ENCODE peak calls at places on chromosomes 2 and 18, in ten cellular contexts. One of them, this sample, is unnamed.

GRCh38 chr2:46958431-46959017 is 42.9 kb upstream of the MCFD2 start:
- DNase-seq in occipital lobe: no peak
- DNase-seq in left ventricle myocardium inferior: no peak
- DNase-seq in NCI-H524: no peak
- DNase-seq in cerebellar nuclear complex: no peak
- DNase-seq in GM04504: no peak
- DNase-seq in cardiac fibroblast: no peak
- DNase-seq in NCI-H82: no peak
- DNase-seq in activated naive CD4-positive, alpha-beta T cell: no peak
- DNase-seq in CD4-positive, alpha-beta T cell: no peak
- DNase-seq in this sample: no peak

GRCh38 chr2:188751786-188752185 is 222.4 kb upstream of the COL3A1 start:
- DNase-seq in cerebellar nuclear complex: no peak
- DNase-seq in NCI-H524: no peak
- DNase-seq in NCI-H82: no peak
- DNase-seq in cardiac fibroblast: no peak
- DNase-seq in occipital lobe: no peak
- DNase-seq in activated naive CD4-positive, alpha-beta T cell: no peak
- DNase-seq in left ventricle myocardium inferior: no peak
- DNase-seq in CD4-positive, alpha-beta T cell: no peak
- DNase-seq in GM04504: no peak
- DNase-seq in this sample: no peak

GRCh38 chr18:10432781-10433180 is 21.7 kb upstream of the APCDD1 start:
- DNase-seq in GM04504: no peak
- DNase-seq in left ventricle myocardium inferior: no peak
- DNase-seq in cerebellar nuclear complex: no peak
- DNase-seq in occipital lobe: no peak
- DNase-seq in NCI-H82: no peak
- DNase-seq in NCI-H524: no peak
- DNase-seq in activated naive CD4-positive, alpha-beta T cell: no peak
- DNase-seq in CD4-positive, alpha-beta T cell: no peak
- DNase-seq in cardiac fibroblast: no peak
- DNase-seq in this sample: no peak

GRCh38 chr18:78659748-78660147 is 319.9 kb upstream of the SALL3 start:
- DNase-seq in activated naive CD4-positive, alpha-beta T cell: no peak
- DNase-seq in CD4-positive, alpha-beta T cell: no peak
- DNase-seq in GM04504: no peak
- DNase-seq in left ventricle myocardium inferior: no peak
- DNase-seq in cerebellar nuclear complex: no peak
- DNase-seq in occipital lobe: no peak
- DNase-seq in NCI-H524: no peak
- DNase-seq in NCI-H82: peak
- DNase-seq in cardiac fibroblast: no peak
- DNase-seq in this sample: no peak

GRCh38 chr2:111986116-111986900 is 68.8 kb upstream of the TMEM87B start:
- DNase-seq in activated naive CD4-positive, alpha-beta T cell: no peak
- DNase-seq in NCI-H82: peak
- DNase-seq in GM04504: no peak
- DNase-seq in occipital lobe: no peak
- DNase-seq in NCI-H524: no peak
- DNase-seq in cardiac fibroblast: no peak
- DNase-seq in left ventricle myocardium inferior: no peak
- DNase-seq in CD4-positive, alpha-beta T cell: no peak
- DNase-seq in cerebellar nuclear complex: no peak
- DNase-seq in this sample: no peak

GRCh38 chr2:204468689-204469429 is 76.4 kb upstream of the PARD3B start:
- DNase-seq in left ventricle myocardium inferior: no peak
- DNase-seq in occipital lobe: no peak
- DNase-seq in NCI-H524: peak
- DNase-seq in GM04504: peak
- DNase-seq in cardiac fibroblast: peak
- DNase-seq in activated naive CD4-positive, alpha-beta T cell: no peak
- DNase-seq in CD4-positive, alpha-beta T cell: no peak
- DNase-seq in NCI-H82: no peak
- DNase-seq in cerebellar nuclear complex: no peak
- DNase-seq in this sample: no peak

GRCh38 chr2:136175868-136176267 is 57.9 kb upstream of the CXCR4 start:
- DNase-seq in NCI-H524: no peak
- DNase-seq in NCI-H82: no peak
- DNase-seq in cerebellar nuclear complex: no peak
- DNase-seq in cardiac fibroblast: no peak
- DNase-seq in left ventricle myocardium inferior: no peak
- DNase-seq in GM04504: no peak
- DNase-seq in activated naive CD4-positive, alpha-beta T cell: no peak
- DNase-seq in CD4-positive, alpha-beta T cell: no peak
- DNase-seq in occipital lobe: no peak
- DNase-seq in this sample: no peak

GRCh38 chr2:168583710-168584521 is 127.8 kb downstream of the CERS6 start:
- DNase-seq in occipital lobe: no peak
- DNase-seq in GM04504: peak
- DNase-seq in activated naive CD4-positive, alpha-beta T cell: no peak
- DNase-seq in cardiac fibroblast: peak
- DNase-seq in NCI-H524: no peak
- DNase-seq in left ventricle myocardium inferior: no peak
- DNase-seq in NCI-H82: peak
- DNase-seq in CD4-positive, alpha-beta T cell: no peak
- DNase-seq in cerebellar nuclear complex: no peak
- DNase-seq in this sample: no peak

GRCh38 chr18:27803957-27804356 is 373.0 kb downstream of the CDH2 start:
- DNase-seq in occipital lobe: no peak
- DNase-seq in GM04504: peak
- DNase-seq in activated naive CD4-positive, alpha-beta T cell: no peak
- DNase-seq in NCI-H82: no peak
- DNase-seq in cardiac fibroblast: peak
- DNase-seq in NCI-H524: no peak
- DNase-seq in CD4-positive, alpha-beta T cell: no peak
- DNase-seq in cerebellar nuclear complex: no peak
- DNase-seq in left ventricle myocardium inferior: no peak
- DNase-seq in this sample: no peak